ENCODE peak calls at places on chromosomes 6 and 20, in six cellular contexts. One of them, this sample, is unnamed.

GRCh38 chr6:166620478-166621113 is 6.5 kb downstream of the RPS6KA2 start:
- DNase-seq in K562: no peak
- DNase-seq in GM12878: no peak
- DNase-seq in HepG2: no peak
- DNase-seq in IMR-90: no peak
- DNase-seq in A549: no peak
- DNase-seq in this sample: no peak

GRCh38 chr6:90192857-90193256 is 103.8 kb downstream of the BACH2 start:
- DNase-seq in K562: no peak
- DNase-seq in HepG2: no peak
- DNase-seq in IMR-90: no peak
- DNase-seq in A549: no peak
- DNase-seq in GM12878: no peak
- DNase-seq in this sample: no peak

GRCh38 chr20:58233881-58234528 is 5.6 kb upstream of the ANKRD60 start:
- DNase-seq in A549: peak; percentile 23
- DNase-seq in K562: peak; percentile 77
- DNase-seq in HepG2: peak; percentile 34
- DNase-seq in GM12878: no peak
- DNase-seq in IMR-90: no peak
- DNase-seq in this sample: peak; percentile 73

GRCh38 chr6:168007592-168008338 is 10.3 kb downstream of the KIF25 start:
- DNase-seq in GM12878: no peak
- DNase-seq in HepG2: peak; percentile 28
- DNase-seq in IMR-90: peak; percentile 99
- DNase-seq in A549: peak; percentile 86
- DNase-seq in K562: no peak
- DNase-seq in this sample: no peak

GRCh38 chr6:15595461-15596173 is 67.2 kb downstream of the DTNBP1 start:
- DNase-seq in GM12878: no peak
- DNase-seq in HepG2: no peak
- DNase-seq in A549: no peak
- DNase-seq in IMR-90: peak; percentile 41
- DNase-seq in K562: no peak
- DNase-seq in this sample: no peak

GRCh38 chr20:10853176-10853575 is 179.4 kb upstream of the JAG1 start:
- DNase-seq in IMR-90: no peak
- DNase-seq in A549: no peak
- DNase-seq in HepG2: no peak
- DNase-seq in K562: no peak
- DNase-seq in GM12878: no peak
- DNase-seq in this sample: no peak

GRCh38 chr20:61926253-61926613 is 139.4 kb downstream of the TAF4 start:
- DNase-seq in HepG2: no peak
- DNase-seq in IMR-90: no peak
- DNase-seq in A549: no peak
- DNase-seq in K562: no peak
- DNase-seq in GM12878: no peak
- DNase-seq in this sample: no peak

GRCh38 chr6:168302534-168302933 is 17.0 kb downstream of the DACT2 start:
- DNase-seq in HepG2: peak; percentile 71
- DNase-seq in A549: peak; percentile 11
- DNase-seq in IMR-90: no peak
- DNase-seq in GM12878: no peak
- DNase-seq in K562: peak; percentile 25
- DNase-seq in this sample: no peak

DNA sequence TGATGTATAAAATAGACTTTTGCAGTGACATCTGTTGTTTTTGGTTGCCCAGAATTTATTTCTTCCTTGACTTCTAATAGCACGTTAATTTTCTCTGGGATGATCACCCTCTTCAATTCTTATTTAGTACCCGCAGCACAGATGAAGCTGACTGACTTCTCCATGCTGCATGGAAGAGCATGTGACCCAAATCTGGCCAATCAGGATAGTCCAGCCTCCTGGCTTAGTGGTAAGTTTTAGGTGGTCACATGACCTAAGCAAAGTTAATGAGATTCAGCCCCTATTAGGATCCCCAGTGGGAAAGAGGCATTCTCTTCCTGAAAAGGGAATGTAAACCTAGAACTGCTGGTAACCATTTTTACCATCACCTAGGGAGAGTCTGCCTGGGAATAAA is 13.8 kb upstream of the SIRT5 start:
- DNase-seq in IMR-90: no peak
- DNase-seq in K562: peak; percentile 51
- DNase-seq in A549: no peak
- DNase-seq in GM12878: no peak
- DNase-seq in HepG2: no peak
- DNase-seq in this sample: peak; percentile 65
- TF ChIP-seq BHLHE40 in IMR-90: no peak
- TF ChIP-seq BHLHE40 in K562: no peak
- TF ChIP-seq BHLHE40 in A549: no peak
- TF ChIP-seq BHLHE40 in GM12878: no peak
- TF ChIP-seq BHLHE40 in HepG2: no peak
- TF ChIP-seq BHLHE40 in this sample: no peak

DNA sequence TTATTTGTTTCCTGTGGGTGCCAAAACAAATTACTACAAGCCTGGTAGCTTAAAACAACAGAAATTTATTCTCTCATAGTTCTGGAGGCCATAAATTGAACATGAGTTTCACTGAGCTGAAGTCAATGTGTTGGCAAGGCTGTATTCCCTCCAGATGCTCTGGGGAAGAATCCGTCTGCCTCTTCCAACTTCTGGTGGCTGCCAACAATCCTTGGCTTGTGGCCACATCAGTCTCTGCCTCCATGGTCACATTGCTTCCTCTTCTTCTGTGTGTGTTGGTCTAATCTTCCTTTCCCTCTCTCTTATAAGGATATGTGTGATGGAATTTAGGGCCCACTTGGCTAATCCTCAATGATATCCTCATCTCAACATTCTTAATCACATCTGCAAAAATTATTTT is 92.8 kb upstream of the EPB41L1 start:
- DNase-seq in A549: no peak
- DNase-seq in GM12878: no peak
- DNase-seq in IMR-90: no peak
- DNase-seq in K562: no peak
- DNase-seq in HepG2: no peak
- DNase-seq in this sample: no peak
- TF ChIP-seq BHLHE40 in A549: no peak
- TF ChIP-seq BHLHE40 in GM12878: no peak
- TF ChIP-seq BHLHE40 in IMR-90: no peak
- TF ChIP-seq BHLHE40 in K562: no peak
- TF ChIP-seq BHLHE40 in HepG2: no peak
- TF ChIP-seq BHLHE40 in this sample: no peak

DNA sequence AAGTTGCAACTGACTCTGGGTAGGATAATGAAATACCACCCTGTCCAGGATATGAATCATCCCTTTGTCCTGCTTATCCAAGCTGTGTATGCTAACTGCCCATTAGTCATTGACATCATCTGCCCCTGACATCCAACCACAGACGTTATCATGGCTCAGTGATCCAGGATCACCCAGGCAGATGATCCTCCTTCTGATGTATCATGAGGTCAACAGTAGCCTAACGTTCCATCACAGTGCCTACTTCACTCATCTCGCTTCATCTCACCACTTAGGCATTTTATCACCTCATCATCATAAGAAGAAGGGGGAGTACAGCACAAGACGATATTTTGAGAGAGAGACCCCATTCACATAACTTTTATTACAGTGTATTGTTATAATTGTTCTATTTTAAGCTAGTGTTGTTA is 13.4 kb upstream of the BTN3A2 start:
- DNase-seq in K562: peak; percentile 67
- DNase-seq in HepG2: peak; percentile 95
- DNase-seq in IMR-90: peak; percentile 99
- DNase-seq in GM12878: no peak
- DNase-seq in A549: peak; percentile 94
- DNase-seq in this sample: no peak
- TF ChIP-seq BHLHE40 in K562: no peak
- TF ChIP-seq BHLHE40 in HepG2: no peak
- TF ChIP-seq BHLHE40 in IMR-90: peak; percentile 79
- TF ChIP-seq BHLHE40 in GM12878: no peak
- TF ChIP-seq BHLHE40 in A549: no peak
- TF ChIP-seq BHLHE40 in this sample: no peak

GRCh38 chr6:6384520-6384919 is 64.1 kb upstream of the F13A1 start:
- DNase-seq in K562: no peak
- DNase-seq in IMR-90: no peak
- DNase-seq in GM12878: no peak
- DNase-seq in HepG2: no peak
- DNase-seq in A549: no peak
- DNase-seq in this sample: no peak
- TF ChIP-seq BHLHE40 in K562: no peak
- TF ChIP-seq BHLHE40 in IMR-90: no peak
- TF ChIP-seq BHLHE40 in GM12878: no peak
- TF ChIP-seq BHLHE40 in HepG2: no peak
- TF ChIP-seq BHLHE40 in A549: no peak
- TF ChIP-seq BHLHE40 in this sample: no peak

DNA sequence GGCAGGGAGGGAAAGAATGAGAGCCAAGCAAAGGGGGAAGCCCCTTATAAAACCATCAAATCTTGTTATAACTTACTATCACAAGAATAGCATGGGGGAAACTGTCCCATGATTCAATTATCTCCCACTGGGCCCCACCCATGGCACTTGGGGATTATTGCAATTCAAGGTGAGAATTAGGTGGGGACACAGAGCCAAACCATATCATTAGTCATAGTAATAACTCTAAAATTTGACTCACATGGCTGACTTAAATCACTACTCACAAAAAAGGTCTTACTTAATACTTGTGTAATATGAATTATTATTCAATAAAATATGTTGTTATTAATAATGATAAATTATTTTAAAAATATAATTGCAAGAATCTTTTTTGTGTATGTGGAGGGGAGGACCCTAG is 178.1 kb upstream of the TCF21 start:
- DNase-seq in A549: no peak
- DNase-seq in GM12878: no peak
- DNase-seq in K562: no peak
- DNase-seq in HepG2: no peak
- DNase-seq in IMR-90: no peak
- DNase-seq in this sample: no peak
- TF ChIP-seq BHLHE40 in A549: no peak
- TF ChIP-seq BHLHE40 in GM12878: no peak
- TF ChIP-seq BHLHE40 in K562: no peak
- TF ChIP-seq BHLHE40 in HepG2: no peak
- TF ChIP-seq BHLHE40 in IMR-90: no peak
- TF ChIP-seq BHLHE40 in this sample: no peak

DNA sequence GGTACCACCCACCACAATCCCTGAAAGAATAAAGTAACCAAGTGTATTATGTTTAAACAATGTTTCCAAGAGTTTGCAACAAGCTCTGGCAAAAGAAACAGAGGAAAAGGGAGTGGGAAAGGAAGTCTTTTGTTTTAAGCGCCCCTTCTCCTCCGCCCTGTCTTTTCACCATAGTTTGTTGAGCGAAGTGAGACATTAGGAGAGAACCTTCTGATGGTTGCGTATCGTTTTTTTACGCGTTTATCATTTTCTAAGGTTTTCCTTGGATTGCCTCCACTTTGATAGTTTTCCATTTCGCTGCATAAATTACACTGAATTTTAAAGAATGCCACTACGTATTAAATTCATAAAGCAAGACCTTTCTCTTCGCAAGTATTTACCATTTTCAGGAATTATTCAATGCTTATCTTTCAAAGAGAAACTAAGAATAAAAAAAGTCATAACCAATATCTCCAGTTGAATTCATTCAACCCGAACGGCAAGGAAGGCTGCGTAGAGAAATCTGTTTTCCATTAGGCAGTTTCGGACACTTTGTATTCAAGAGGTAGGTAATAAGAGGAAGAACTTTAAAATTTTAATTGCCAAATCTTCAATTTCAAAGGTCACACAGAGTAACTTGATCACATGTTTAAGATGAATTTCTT is 926 bp upstream of the EPHA7 start:
- DNase-seq in A549: no peak
- DNase-seq in HepG2: no peak
- DNase-seq in GM12878: no peak
- DNase-seq in IMR-90: no peak
- DNase-seq in K562: no peak
- DNase-seq in this sample: no peak
- TF ChIP-seq BHLHE40 in A549: no peak
- TF ChIP-seq BHLHE40 in HepG2: no peak
- TF ChIP-seq BHLHE40 in GM12878: no peak
- TF ChIP-seq BHLHE40 in IMR-90: no peak
- TF ChIP-seq BHLHE40 in K562: no peak
- TF ChIP-seq BHLHE40 in this sample: no peak

This sample was measured in HEK293T.